ENCODE peak calls at places on chromosomes 16 and 17, in six cellular contexts. U is IMR-90, Y is H1, C is trophoblast cell, R is neuronal stem cell, N is H9. B is an unnamed sample.

GRCh38 chr16:527015-527903 is at the start of gene CAPN15:
- DNase-seq in U (peak), Y (peak), C (peak), R (peak), N (peak), B (peak)

GRCh38 chr17:72039490-72039889 is 81.3 kb upstream of the SOX9 start:
- DNase-seq in U (peak), Y (no peak), C (no peak), R (no peak), N (no peak), B (no peak)

GRCh38 chr16:87956771-87957279 is 5.6 kb downstream of the BANP start:
- DNase-seq in U (peak), Y (no peak), C (peak), R (no peak), N (no peak), B (peak)

GRCh38 chr16:60127196-60127595 is 1393.1 kb upstream of the GOT2 start:
- DNase-seq in U (no peak), Y (no peak), C (no peak), R (no peak), N (no peak), B (no peak)

GRCh38 chr16:58379736-58380135 is 12.5 kb upstream of the GINS3 start:
- DNase-seq in U (no peak), Y (no peak), C (no peak), R (no peak), N (no peak), B (no peak)

GRCh38 chr17:42653179-42654124 is 5.6 kb upstream of the TUBG2 start:
- DNase-seq in U (peak), Y (peak), C (peak), R (no peak), N (peak), B (peak)

GRCh38 chr17:9427460-9428315 is 147.9 kb downstream of the STX8 start:
- DNase-seq in U (peak), Y (no peak), C (peak), R (no peak), N (no peak), B (no peak)

GRCh38 chr17:45719335-45720071 is 64.6 kb upstream of the CRHR1 start:
- DNase-seq in U (peak), Y (no peak), C (peak), R (no peak), N (peak), B (peak)

GRCh38 chr17:1492249-1493206 is at the start of gene MYO1C:
- DNase-seq in U (no peak), Y (peak), C (peak), R (no peak), N (peak), B (no peak)

GRCh38 chr17:17476865-17477467 is at the start of gene MED9:
- DNase-seq in U (peak), Y (peak), C (peak), R (peak), N (peak), B (peak)

GRCh38 chr16:24165273-24165672 is 90.9 kb upstream of the CACNG3 start:
- DNase-seq in U (no peak), Y (no peak), C (no peak), R (no peak), N (no peak), B (no peak)

GRCh38 chr17:4823373-4824089 is 9.6 kb upstream of the MINK1 start:
- DNase-seq in U (no peak), Y (no peak), C (no peak), R (no peak), N (no peak), B (no peak)

GRCh38 chr16:4690946-4691665 is 2.3 kb upstream of the NUDT16L1 start:
- DNase-seq in U (no peak), Y (no peak), C (no peak), R (no peak), N (no peak), B (no peak)

GRCh38 chr17:44314524-44314868 is 6.1 kb downstream of the RUNDC3A start:
- DNase-seq in U (no peak), Y (no peak), C (no peak), R (no peak), N (peak), B (no peak)
- H4K91ac ChIP-seq in U (no peak), Y (no peak), C (no peak), R (no peak), N (no peak), B (no peak)

GRCh38 chr16:20167323-20167722 is 93.6 kb upstream of the GPR139 start:
- DNase-seq in U (no peak), Y (no peak), C (no peak), R (no peak), N (no peak), B (no peak)

DNA sequence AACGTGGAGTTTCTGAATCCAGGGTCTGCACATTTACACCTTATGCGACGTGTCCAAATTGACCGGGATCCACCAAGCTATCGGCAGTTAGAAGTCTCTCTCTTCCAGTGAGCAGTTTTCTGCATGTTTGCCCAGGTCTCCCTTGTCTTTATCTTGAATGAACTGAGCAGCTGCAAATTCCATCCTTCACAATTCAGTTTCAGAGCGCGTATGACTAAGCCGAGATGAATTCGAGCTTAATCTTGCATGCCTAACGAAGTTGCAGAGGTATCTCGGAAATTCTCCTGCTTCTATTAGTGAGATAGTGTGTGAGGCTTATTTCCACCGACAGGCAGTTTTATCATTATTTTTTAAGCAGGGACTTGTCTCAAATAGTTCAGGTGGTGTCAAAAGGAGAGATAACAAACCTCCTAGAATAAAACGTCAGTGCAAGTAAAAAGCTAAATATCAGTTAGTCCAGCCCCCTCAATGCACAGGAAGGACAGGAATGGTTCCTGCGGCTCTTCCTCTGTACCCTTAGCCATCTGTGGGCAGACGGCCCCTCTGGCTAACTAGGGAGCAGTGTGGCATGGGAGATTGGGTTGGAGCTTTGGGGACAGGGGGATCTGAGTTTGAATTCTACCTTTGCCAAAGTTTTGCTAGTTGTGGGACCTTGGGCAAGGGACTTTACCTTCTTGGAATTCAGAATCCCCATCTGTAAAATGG is 93.0 kb upstream of the GPR139 start:
- DNase-seq in U (no peak), Y (peak), C (peak), R (peak), N (no peak), B (no peak)
- H4K91ac ChIP-seq in U (no peak), Y (no peak), C (no peak), R (no peak), N (no peak), B (no peak)

GRCh38 chr16:68985855-68986254 is 119.6 kb upstream of the HAS3 start:
- DNase-seq in U (peak), Y (no peak), C (no peak), R (no peak), N (no peak), B (peak)
- H4K91ac ChIP-seq in U (no peak), Y (no peak), C (no peak), R (no peak), N (no peak), B (no peak)

DNA sequence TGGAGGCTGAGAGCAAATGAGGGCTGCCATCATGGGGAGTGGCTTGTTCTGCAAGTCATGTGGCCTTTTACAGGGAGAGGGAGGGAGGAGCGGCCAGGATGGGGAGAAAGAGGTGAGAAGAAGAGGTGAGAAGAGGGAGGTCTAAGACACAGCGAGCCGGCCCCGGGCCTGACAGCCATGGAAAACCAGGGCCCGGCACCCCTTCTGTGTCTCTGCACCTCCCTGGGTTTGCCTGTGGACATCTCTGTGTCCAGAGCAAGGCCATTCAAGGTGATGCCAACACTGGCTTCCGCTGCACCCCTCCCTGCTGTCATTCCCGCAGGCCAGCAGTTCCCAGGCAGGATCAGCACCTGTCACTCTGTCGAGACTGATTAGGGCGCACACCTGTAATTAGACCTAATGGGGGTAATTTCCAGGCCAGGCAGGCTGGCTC is 75.6 kb downstream of the MGAT5B start:
- DNase-seq in U (no peak), Y (no peak), C (no peak), R (no peak), N (no peak), B (no peak)
- H4K91ac ChIP-seq in U (no peak), Y (no peak), C (no peak), R (no peak), N (no peak), B (no peak)

DNA sequence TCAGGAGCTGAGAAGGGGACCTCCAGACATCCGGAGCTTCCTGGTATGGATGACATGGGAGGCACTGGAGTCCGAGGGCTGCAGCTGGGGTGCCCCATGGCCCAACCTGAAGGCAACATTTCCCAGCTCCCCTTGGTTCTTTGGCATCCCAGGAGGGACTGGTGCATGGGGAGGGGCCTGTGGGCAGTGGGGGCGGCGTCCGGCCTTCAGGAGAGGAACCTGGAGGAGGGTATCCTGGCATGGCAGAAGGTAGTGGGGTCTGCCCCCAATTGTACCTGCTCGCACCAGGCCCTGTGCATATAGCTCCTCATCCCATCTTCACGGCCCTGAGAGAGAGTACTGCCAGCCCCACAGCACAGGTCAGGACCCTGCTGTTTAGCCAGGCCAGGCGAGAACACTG is 11.9 kb downstream of the NPTX1 start:
- DNase-seq in U (no peak), Y (no peak), C (no peak), R (no peak), N (no peak), B (no peak)
- H4K91ac ChIP-seq in U (no peak), Y (no peak), C (no peak), R (no peak), N (no peak), B (no peak)